ENCODE peak calls at places on chromosomes 12 and 14, in ten cellular contexts. M is heart left ventricle, H is uterus, E is spleen, I is sigmoid colon, Q is gastrocnemius medialis, P is A549, D is IMR-90, G is HCT116, U is esophagus squamous epithelium. O is an unnamed sample.

GRCh38 chr12:49976547-49976946 is 3.8 kb downstream of the AQP6 start:
- DNase-seq in M (no peak), H (no peak), E (no peak), I (no peak), Q (no peak), P (no peak), D (no peak), G (no peak), U (no peak), O (no peak)

GRCh38 chr12:14884458-14884878 is 1.2 kb downstream of the MGP start:
- DNase-seq in M (peak; percentile 80), H (peak; percentile 81), E (peak; percentile 91), I (peak; percentile 95), Q (peak; percentile 54), P (no peak), D (peak; percentile 72), G (no peak), U (peak; percentile 9), O (no peak)

GRCh38 chr12:27555928-27556778 is 32.1 kb downstream of the PPFIBP1 start:
- DNase-seq in M (no peak), H (no peak), E (no peak), I (no peak), Q (no peak), P (no peak), D (no peak), G (no peak), U (no peak), O (no peak)

GRCh38 chr12:77273898-77274297 is 208.5 kb upstream of the E2F7 start:
- DNase-seq in M (no peak), H (no peak), E (no peak), I (no peak), Q (no peak), P (no peak), D (no peak), G (no peak), U (no peak), O (no peak)

GRCh38 chr14:19799880-19800279 is 3.7 kb upstream of the OR4N2 start:
- DNase-seq in M (no peak), H (no peak), E (peak; percentile 70), I (no peak), Q (no peak), P (no peak), D (no peak), G (no peak), U (no peak), O (no peak)

GRCh38 chr12:126551882-126552281 is 1486.6 kb downstream of the AACS start:
- DNase-seq in M (no peak), H (no peak), E (no peak), I (no peak), Q (no peak), P (no peak), D (no peak), G (no peak), U (no peak), O (no peak)

GRCh38 chr12:53200458-53201169 is 6.4 kb downstream of the ITGB7 start:
- DNase-seq in M (no peak), H (no peak), E (no peak), I (peak; percentile 41), Q (no peak), P (no peak), D (no peak), G (no peak), U (no peak), O (no peak)

GRCh38 chr12:56720696-56721615 is 4.1 kb downstream of the NACA start:
- DNase-seq in M (no peak), H (no peak), E (no peak), I (no peak), Q (no peak), P (no peak), D (no peak), G (no peak), U (no peak), O (no peak)

GRCh38 chr12:52870361-52871290 is 21.8 kb upstream of the KRT78 start:
- DNase-seq in M (peak; percentile 77), H (peak; percentile 35), E (peak; percentile 86), I (peak; percentile 63), Q (no peak), P (peak; percentile 83), D (peak; percentile 25), G (no peak), U (no peak), O (peak; percentile 77)

GRCh38 chr12:27013606-27014084 is 539 bp downstream of the TM7SF3 start:
- DNase-seq in M (no peak), H (no peak), E (no peak), I (no peak), Q (no peak), P (peak; percentile 40), D (peak; percentile 47), G (no peak), U (no peak), O (peak; percentile 35)

GRCh38 chr12:52331039-52331438 is 9.8 kb upstream of the KRT83 start:
- DNase-seq in M (no peak), H (no peak), E (no peak), I (no peak), Q (no peak), P (no peak), D (no peak), G (no peak), U (no peak), O (no peak)

GRCh38 chr14:93686313-93686712 is 102.0 kb downstream of the PRIMA1 start:
- DNase-seq in M (no peak), H (no peak), E (no peak), I (no peak), Q (no peak), P (no peak), D (no peak), G (no peak), U (no peak), O (no peak)

GRCh38 chr14:103078860-103079587 is 5.0 kb upstream of the LBHD2 start:
- DNase-seq in M (no peak), H (no peak), E (peak; percentile 56), I (no peak), Q (no peak), P (no peak), D (no peak), G (no peak), U (no peak), O (no peak)

GRCh38 chr12:40224439-40225291 is at the start of gene LRRK2:
- DNase-seq in M (peak; percentile 93), H (peak; percentile 80), E (peak; percentile 99), I (peak; percentile 94), Q (peak; percentile 53), P (peak; percentile 78), D (peak; percentile 28), G (no peak), U (peak; percentile 25), O (peak; percentile 36)

GRCh38 chr14:59103396-59103795 is 85.1 kb upstream of the DAAM1 start:
- DNase-seq in M (no peak), H (no peak), E (no peak), I (no peak), Q (no peak), P (no peak), D (peak; percentile 71), G (no peak), U (no peak), O (no peak)

GRCh38 chr12:62158416-62159360 is 101.5 kb upstream of the USP15 start:
- DNase-seq in M (no peak), H (no peak), E (no peak), I (no peak), Q (no peak), P (no peak), D (no peak), G (no peak), U (no peak), O (no peak)

GRCh38 chr12:121334513-121335343 is 17.5 kb downstream of the ANAPC5 start:
- DNase-seq in M (no peak), H (no peak), E (no peak), I (no peak), Q (no peak), P (peak; percentile 85), D (peak; percentile 78), G (peak; percentile 46), U (no peak), O (peak; percentile 49)

GRCh38 chr12:121333747-121334146 is 18.5 kb downstream of the ANAPC5 start:
- DNase-seq in M (no peak), H (no peak), E (no peak), I (no peak), Q (no peak), P (no peak), D (no peak), G (no peak), U (no peak), O (no peak)

GRCh38 chr12:121337416-121337815 is 14.8 kb downstream of the ANAPC5 start:
- DNase-seq in M (no peak), H (no peak), E (no peak), I (no peak), Q (no peak), P (no peak), D (no peak), G (no peak), U (no peak), O (no peak)
- TF ChIP-seq POLR2A in M (no peak), H (no peak), E (no peak), I (no peak), Q (no peak), P (no peak), D (no peak), G (no peak), U (no peak), O (no peak)

GRCh38 chr12:132827763-132828703 is 636 bp downstream of the GOLGA3 start:
- DNase-seq in M (no peak), H (peak; percentile 28), E (peak; percentile 89), I (no peak), Q (no peak), P (peak; percentile 65), D (peak; percentile 84), G (no peak), U (no peak), O (peak; percentile 48)
- TF ChIP-seq POLR2A in M (no peak), H (no peak), E (no peak), I (no peak), Q (no peak), P (no peak), D (no peak), G (no peak), U (no peak), O (no peak)

DNA sequence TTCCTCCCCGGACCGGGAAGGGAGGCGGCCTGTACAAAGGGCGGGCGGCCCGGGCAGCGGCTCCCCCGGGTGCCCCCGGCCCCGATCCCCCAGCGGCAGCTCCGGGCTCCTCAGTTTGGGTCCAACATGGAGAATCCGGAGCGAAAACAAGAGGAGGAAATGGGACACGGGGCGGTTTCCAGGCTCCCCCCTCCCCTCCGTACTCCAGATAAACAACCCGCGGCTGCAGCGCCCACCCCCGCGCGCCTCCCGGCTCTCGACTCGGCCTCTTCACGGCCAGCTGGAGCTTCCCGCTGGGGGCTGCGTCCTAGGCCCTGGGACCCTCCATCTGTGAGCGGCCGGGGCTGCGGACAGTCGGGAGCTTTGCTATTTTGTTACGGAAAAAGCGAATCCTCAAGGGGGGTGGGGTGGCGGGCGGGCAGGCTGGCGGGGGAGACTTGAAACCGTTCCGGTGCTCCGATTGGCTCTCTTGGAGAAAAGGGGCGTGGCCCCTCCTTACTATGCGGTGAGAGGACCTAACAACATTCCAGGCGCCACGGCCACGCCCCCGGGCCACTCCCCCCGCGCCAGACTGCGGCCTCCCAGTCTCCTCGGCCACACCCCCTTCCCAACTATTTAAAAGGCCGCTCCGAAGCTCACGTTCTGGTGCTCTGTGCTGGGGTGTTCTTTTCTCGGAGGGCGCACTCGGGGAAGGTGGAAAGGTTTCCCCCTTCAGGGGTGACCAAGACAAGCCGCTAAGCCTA is at the start of gene CTDSP2:
- DNase-seq in M (peak; percentile 100), H (peak; percentile 99), E (peak; percentile 98), I (peak; percentile 100), Q (peak; percentile 100), P (peak; percentile 99), D (peak; percentile 98), G (peak; percentile 96), U (peak; percentile 91), O (peak; percentile 98)
- TF ChIP-seq POLR2A in M (peak; percentile 97), H (peak; percentile 97), E (no peak), I (peak; percentile 66), Q (peak; percentile 82), P (peak; percentile 44), D (peak; percentile 62), G (peak; percentile 61), U (peak; percentile 56), O (peak; percentile 41)

GRCh38 chr14:53723221-53723620 is 233.4 kb downstream of the BMP4 start:
- DNase-seq in M (no peak), H (no peak), E (no peak), I (no peak), Q (no peak), P (no peak), D (no peak), G (no peak), U (no peak), O (no peak)
- TF ChIP-seq POLR2A in M (no peak), H (no peak), E (no peak), I (no peak), Q (no peak), P (no peak), D (no peak), G (no peak), U (no peak), O (no peak)

O was measured in H54.